ENCODE peak calls at places on chromosome 21, in four cellular contexts. O is H1, M is K562, J is GM12878. T is an unnamed sample.
A peak's percentile ranks its signal among the peaks of the same experiment; 100 is the strongest.

GRCh38 chr21:32412998-32413504 is 545 bp downstream of the EVA1C start:
- DNase-seq in O (no peak), M (no peak), J (no peak), T (peak; percentile 63)

GRCh38 chr21:23101111-23101510 is 2102.9 kb downstream of the NCAM2 start:
- DNase-seq in O (no peak), M (no peak), J (no peak), T (no peak)

GRCh38 chr21:35197191-35197590 is 148.1 kb upstream of the RUNX1 start:
- DNase-seq in O (no peak), M (no peak), J (no peak), T (no peak)

GRCh38 chr21:37176716-37177115 is 90.4 kb downstream of the VPS26C start:
- DNase-seq in O (no peak), M (no peak), J (no peak), T (peak; percentile 20)

GRCh38 chr21:25791321-25791720 is 56.5 kb downstream of the GABPA start:
- DNase-seq in O (no peak), M (no peak), J (no peak), T (peak; percentile 27)

GRCh38 chr21:16573581-16573980 is 843.8 kb downstream of the USP25 start:
- DNase-seq in O (no peak), M (no peak), J (no peak), T (no peak)

GRCh38 chr21:46455575-46456385 is 2.9 kb upstream of the DIP2A start:
- DNase-seq in O (no peak), M (peak; percentile 81), J (no peak), T (no peak)

GRCh38 chr21:27564684-27565280 is 597.9 kb upstream of the ADAMTS5 start:
- DNase-seq in O (peak; percentile 7), M (no peak), J (no peak), T (peak; percentile 58)

GRCh38 chr21:46052703-46053651 is 44.9 kb upstream of the COL6A2 start:
- DNase-seq in O (no peak), M (no peak), J (no peak), T (no peak)

GRCh38 chr21:26041441-26042180 is 129.0 kb downstream of the APP start:
- DNase-seq in O (no peak), M (no peak), J (no peak), T (no peak)

GRCh38 chr21:30668776-30669175 is 26.1 kb downstream of the KRTAP20-3 start:
- DNase-seq in O (no peak), M (no peak), J (no peak), T (no peak)

GRCh38 chr21:37198989-37199924 is 67.9 kb downstream of the VPS26C start:
- DNase-seq in O (no peak), M (no peak), J (no peak), T (no peak)

GRCh38 chr21:36260030-36260787 is 59.8 kb upstream of the MORC3 start:
- DNase-seq in O (no peak), M (peak; percentile 63), J (peak; percentile 53), T (peak; percentile 84)

GRCh38 chr21:35095859-35096291 is 46.8 kb upstream of the RUNX1 start:
- DNase-seq in O (no peak), M (no peak), J (no peak), T (no peak)

GRCh38 chr21:33817136-33817535 is 98.5 kb downstream of the ATP5PO start:
- DNase-seq in O (no peak), M (no peak), J (no peak), T (no peak)

GRCh38 chr21:43733060-43733459 is 14.1 kb downstream of the PDXK start:
- DNase-seq in O (no peak), M (no peak), J (no peak), T (no peak)

GRCh38 chr21:33024278-33025103 is 1.2 kb upstream of the OLIG2 start:
- DNase-seq in O (no peak), M (no peak), J (no peak), T (peak; percentile 45)

GRCh38 chr21:31142600-31142999 is 104.3 kb upstream of the KRTAP19-8 start:
- DNase-seq in O (no peak), M (no peak), J (no peak), T (peak; percentile 59)

GRCh38 chr21:18443085-18443484 is 39.5 kb upstream of the TMPRSS15 start:
- DNase-seq in O (no peak), M (no peak), J (no peak), T (no peak)

GRCh38 chr21:44987886-44988606 is 48.2 kb downstream of the SLX9 start:
- DNase-seq in O (no peak), M (no peak), J (no peak), T (no peak)
- TF ChIP-seq CREB1 in O (no peak), M (no peak), J (no peak), T (no peak)

GRCh38 chr21:29287383-29287782 is 11.3 kb upstream of the BACH1 start:
- DNase-seq in O (no peak), M (no peak), J (no peak), T (no peak)

GRCh38 chr21:29289317-29289716 is 9.4 kb upstream of the BACH1 start:
- DNase-seq in O (no peak), M (no peak), J (no peak), T (no peak)

GRCh38 chr21:29290245-29290644 is 8.5 kb upstream of the BACH1 start:
- DNase-seq in O (no peak), M (no peak), J (no peak), T (no peak)

GRCh38 chr21:29293495-29293894 is 5.2 kb upstream of the BACH1 start:
- DNase-seq in O (no peak), M (no peak), J (peak; percentile 71), T (no peak)

DNA sequence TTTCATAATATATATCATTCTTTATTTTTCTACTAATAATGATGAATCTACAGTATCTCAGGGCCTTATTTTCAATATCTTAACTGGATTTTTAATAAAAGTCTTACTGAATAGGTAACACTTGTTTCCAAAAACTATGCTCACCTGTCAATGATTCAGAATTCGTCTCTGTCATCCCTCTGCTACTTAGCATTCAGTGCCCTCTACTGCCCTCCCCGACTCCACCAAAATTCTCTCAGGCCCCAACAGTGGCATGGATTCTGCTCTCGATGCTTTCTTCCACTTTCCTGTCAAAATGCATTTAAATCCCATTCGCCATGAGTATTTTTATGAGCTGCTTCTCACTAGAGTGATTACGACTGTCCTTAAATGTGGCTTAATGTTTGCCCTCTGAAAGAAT is 10.5 kb upstream of the BACH1 start:
- DNase-seq in O (no peak), M (no peak), J (no peak), T (no peak)
- TF ChIP-seq CTCF in O (no peak), M (no peak), J (no peak), T (no peak)

GRCh38 chr21:39094087-39094785 is 89.0 kb downstream of the PSMG1 start:
- DNase-seq in O (no peak), M (no peak), J (no peak), T (no peak)

GRCh38 chr21:39096754-39097153 is 86.5 kb downstream of the PSMG1 start:
- DNase-seq in O (no peak), M (no peak), J (no peak), T (peak; percentile 76)

GRCh38 chr21:39094847-39095525 is 88.3 kb downstream of the PSMG1 start:
- DNase-seq in O (no peak), M (peak; percentile 37), J (no peak), T (no peak)

GRCh38 chr21:39097335-39097861 is 85.9 kb downstream of the PSMG1 start:
- DNase-seq in O (no peak), M (no peak), J (no peak), T (no peak)

GRCh38 chr21:39095681-39096080 is 87.6 kb downstream of the PSMG1 start:
- DNase-seq in O (no peak), M (no peak), J (no peak), T (no peak)
- H3K4me2 ChIP-seq in O (no peak overlapping the region), M (no peak overlapping the region), J (no peak overlapping the region), T (no peak overlapping the region)

GRCh38 chr21:44834951-44835646 is 17.2 kb upstream of the SUMO3 start:
- DNase-seq in O (no peak), M (peak; percentile 58), J (no peak), T (no peak)
- TF ChIP-seq CREB1 in O (no peak), M (no peak), J (no peak), T (no peak)

GRCh38 chr21:39312112-39313041 is 1.1 kb downstream of the BRWD1 start:
- DNase-seq in O (peak; percentile 70), M (peak; percentile 100), J (peak; percentile 81), T (peak; percentile 89)

GRCh38 chr21:39314155-39315027 is 959 bp upstream of the BRWD1 start:
- DNase-seq in O (no peak), M (no peak), J (no peak), T (peak; percentile 75)

GRCh38 chr21:39315603-39316002 is 2.2 kb upstream of the BRWD1 start:
- DNase-seq in O (no peak), M (no peak), J (no peak), T (no peak)

GRCh38 chr21:39313042-39313456 is 383 bp downstream of the BRWD1 start:
- DNase-seq in O (no peak), M (peak; percentile 79), J (no peak), T (peak; percentile 34)

DNA sequence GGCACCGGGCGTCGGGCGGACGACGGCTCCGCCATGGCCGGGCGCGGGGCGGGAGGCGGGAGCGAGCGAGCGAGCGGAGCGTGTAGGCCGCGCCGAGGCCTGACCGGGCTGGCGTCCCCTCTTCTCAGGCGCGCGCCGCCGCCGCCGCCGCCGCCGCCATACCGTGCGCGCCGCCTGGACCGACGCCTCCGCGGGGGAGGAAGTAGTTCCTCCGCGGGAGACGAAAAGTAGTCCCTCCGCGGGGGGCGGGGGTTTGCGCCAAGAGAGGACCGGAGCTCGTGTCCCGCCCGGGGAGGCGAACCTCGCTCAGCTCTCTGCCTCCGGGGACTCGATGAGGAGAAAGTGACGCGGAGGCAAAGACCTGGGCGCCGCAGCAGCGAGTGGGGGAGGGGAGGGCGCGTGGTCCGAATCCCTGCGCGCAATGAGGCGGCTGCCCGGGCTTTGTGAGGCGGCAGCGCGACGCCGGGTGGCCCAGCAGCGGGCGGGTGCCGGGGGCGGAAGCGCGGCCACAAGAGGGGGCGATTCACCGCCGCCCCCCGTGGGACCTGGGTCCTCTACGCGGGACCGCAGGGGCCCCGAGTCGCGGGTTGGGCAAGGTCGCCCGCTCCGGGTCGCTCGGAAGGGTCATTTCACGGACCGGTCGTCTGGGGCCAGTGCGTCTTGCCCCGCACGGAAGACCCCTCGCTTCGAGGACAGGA is at the start of gene BRWD1:
- DNase-seq in O (peak; percentile 51), M (peak; percentile 93), J (no peak), T (peak; percentile 90)
- TF ChIP-seq CTCF in O (peak; percentile 26), M (peak; percentile 54), J (peak; percentile 29), T (peak; percentile 41)

GRCh38 chr21:24118738-24119470 is 1488.4 kb downstream of the MRPL39 start:
- DNase-seq in O (no peak), M (no peak), J (no peak), T (no peak)

DNA sequence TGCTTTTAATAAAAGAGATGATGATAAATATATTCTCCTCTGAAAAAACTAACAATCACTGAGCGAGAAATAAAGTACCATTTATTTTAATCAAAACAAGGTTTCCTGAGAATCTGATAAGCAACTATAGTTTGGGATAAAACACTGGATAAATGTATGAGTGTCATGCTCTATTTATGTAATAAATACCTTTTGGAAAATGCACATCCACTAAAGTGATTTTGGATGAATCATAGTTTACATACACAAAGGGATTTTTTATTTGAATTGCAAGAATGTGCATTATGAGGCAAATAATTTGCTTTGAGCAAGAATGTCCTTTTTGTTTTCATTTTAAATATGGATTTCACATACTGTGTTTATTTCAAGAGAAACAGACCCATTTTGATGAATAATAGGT is 1483.5 kb downstream of the MRPL39 start:
- DNase-seq in O (no peak), M (no peak), J (no peak), T (no peak)
- H3K4me2 ChIP-seq in O (no peak overlapping the region), M (no peak overlapping the region), J (no peak overlapping the region), T (no peak overlapping the region)

GRCh38 chr21:42190492-42190875 is 28.5 kb upstream of the ABCG1 start:
- DNase-seq in O (no peak), M (no peak), J (no peak), T (no peak)
- TF ChIP-seq CREB1 in O (no peak), M (no peak), J (no peak), T (no peak)

T was measured in GM23338.